ENCODE peak calls at places on chromosomes 13 and 19, in five cellular contexts. T is Kasumi-1; K is activated CD4-positive, CD25-positive, alpha-beta regulatory T cell; M is activated naive CD8-positive, alpha-beta T cell treated with anti-CD3 and anti-CD28 coated beads, Interleukin-2, amount 50 U/mL, for 24 hours; Y is cardiac muscle cell. D is an unnamed sample.

GRCh38 chr13:108957369-108958012 is 328.1 kb downstream of the MYO16 start:
- DNase-seq in M (no peak), K (no peak), T (no peak), Y (peak), D (peak)

GRCh38 chr13:33543631-33544030 is 258.1 kb upstream of the STARD13 start:
- DNase-seq in M (no peak), K (no peak), Y (no peak), T (no peak), D (no peak)

GRCh38 chr19:44306283-44306682 is 1.5 kb upstream of the ZNF235 start:
- DNase-seq in K (no peak), M (no peak), Y (no peak), T (no peak), D (no peak)

GRCh38 chr19:50677636-50678035 is 28.4 kb downstream of the C19orf81 start:
- DNase-seq in M (no peak), T (no peak), K (no peak), Y (no peak), D (no peak)

GRCh38 chr19:41325947-41326706 is 16.2 kb downstream of the CCDC97 start:
- DNase-seq in Y (peak), K (no peak), T (no peak), M (no peak), D (no peak)

GRCh38 chr19:7349961-7350711 is 1.4 kb downstream of the ARHGEF18 start:
- DNase-seq in M (peak), T (peak), K (peak), Y (no peak), D (no peak)

GRCh38 chr19:37817180-37817911 is 38.0 kb upstream of the ZNF573 start:
- DNase-seq in K (no peak), T (no peak), Y (peak), M (peak), D (peak)

GRCh38 chr19:40223135-40223822 is 3.2 kb downstream of the CCNP start:
- DNase-seq in M (peak), T (no peak), Y (no peak), K (peak), D (no peak)

GRCh38 chr13:49298903-49299605 is 51.3 kb downstream of the CDADC1 start:
- DNase-seq in M (no peak), T (no peak), Y (no peak), K (no peak), D (peak)

GRCh38 chr19:16998635-16999194 is 27.9 kb downstream of the CPAMD8 start:
- DNase-seq in T (no peak), M (no peak), K (no peak), Y (no peak), D (no peak)

D was measured in retinal pigment epithelial cell.